ENCODE peak calls at places on chromosomes 5 and 9, in five cellular contexts. R is PC-3, M is H9, B is transverse colon, W is tibial artery. L is an unnamed sample. For H3K9me3, the result is how much of the 10 kb centered on the place peaks cover.

GRCh38 chr5:38911933-38912332 is 66.1 kb downstream of the OSMR start:
- DNase-seq in R (no peak), M (no peak), B (no peak), W (no peak), L (no peak)

GRCh38 chr5:36953043-36953442 is 76.5 kb downstream of the NIPBL start:
- DNase-seq in W (no peak), M (no peak), R (no peak), B (no peak), L (no peak)

GRCh38 chr9:17216011-17216410 is 81.2 kb downstream of the CNTLN start:
- DNase-seq in B (no peak), W (no peak), M (no peak), R (peak), L (no peak)

GRCh38 chr5:146111409-146111808 is 6.0 kb upstream of the PLAC8L1 start:
- DNase-seq in R (no peak), W (no peak), M (no peak), B (no peak), L (no peak)

GRCh38 chr5:65142511-65143011 is 339.2 kb downstream of the ADAMTS6 start:
- DNase-seq in B (no peak), M (peak), W (no peak), R (peak), L (no peak)

GRCh38 chr9:35816708-35817107 is 1.9 kb upstream of the HINT2 start:
- DNase-seq in M (peak), W (no peak), R (peak), B (no peak), L (no peak)

GRCh38 chr9:36899406-36899805 is 134.7 kb downstream of the PAX5 start:
- DNase-seq in M (peak), W (no peak), B (no peak), R (no peak), L (no peak)

GRCh38 chr5:42854795-42855194 is 43.1 kb upstream of the SELENOP start:
- DNase-seq in W (no peak), R (no peak), B (peak), M (no peak), L (no peak)

GRCh38 chr5:10064546-10065215 is 185.0 kb downstream of the ATPSCKMT start:
- DNase-seq in W (no peak), R (no peak), B (no peak), M (no peak), L (no peak)
- H3K9me3 ChIP-seq in W (under half), R (under half), B (under half), M (under half), L (under half)

DNA sequence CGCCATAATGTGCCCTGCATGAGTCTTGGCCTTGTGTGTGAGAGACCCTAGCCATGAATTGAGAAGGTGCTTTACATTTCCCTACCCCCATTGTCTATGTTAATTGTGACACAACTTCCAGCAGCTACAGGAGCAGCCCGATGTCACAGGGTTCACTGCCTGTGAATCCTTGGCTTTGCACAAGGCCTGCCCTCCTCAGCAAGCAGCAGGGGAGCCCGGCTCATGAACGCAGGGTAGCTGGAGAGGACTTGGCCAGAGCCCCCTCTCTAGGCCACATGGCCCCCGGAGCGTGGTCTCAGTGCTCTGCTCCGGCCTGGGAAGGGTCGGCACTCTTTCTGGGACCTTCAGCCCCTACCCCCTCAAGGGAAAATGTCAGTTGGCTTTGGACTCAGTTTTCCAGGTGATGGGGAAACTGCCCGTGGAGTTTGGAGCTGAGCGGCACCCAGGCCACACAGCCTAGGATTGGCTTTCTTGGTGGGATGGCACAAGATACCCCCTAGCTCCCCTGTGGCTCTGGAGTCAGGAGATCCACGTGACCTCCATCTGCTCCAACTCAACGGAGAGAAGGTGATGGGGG is 160.8 kb downstream of the DAB2IP start:
- DNase-seq in R (no peak), W (no peak), B (no peak), M (no peak), L (no peak)
- H3K27ac ChIP-seq in R (no peak), W (no peak), B (no peak), M (no peak), L (no peak)

DNA sequence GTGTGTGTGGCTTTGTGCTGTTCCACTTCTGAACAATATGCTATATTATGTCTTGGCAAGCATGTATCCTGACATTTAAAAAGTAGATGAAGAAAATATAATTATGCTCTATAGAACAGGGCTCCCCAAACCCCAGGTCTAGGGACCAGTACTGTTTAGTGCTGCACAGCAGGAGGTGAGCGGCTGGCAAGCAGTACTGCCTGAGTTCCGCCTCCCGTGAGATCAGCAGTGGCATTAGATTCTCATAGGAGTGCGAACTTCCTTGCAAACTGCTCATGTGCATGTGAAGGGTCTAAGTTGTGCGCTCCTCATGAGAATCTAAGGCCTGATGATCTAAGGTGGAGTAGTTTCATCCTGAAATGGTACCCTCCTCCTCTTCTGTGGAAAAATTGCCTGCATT is 979.1 kb upstream of the CTNND2 start:
- DNase-seq in M (no peak), W (no peak), B (no peak), R (no peak), L (no peak)
- H3K9me3 ChIP-seq in M (under half), W (under half), B (under half), R (under half), L (under half)

GRCh38 chr9:89994988-89995613 is 390.3 kb downstream of the GADD45G start:
- DNase-seq in W (no peak), R (no peak), B (no peak), M (no peak), L (no peak)
- H3K27ac ChIP-seq in W (no peak), R (no peak), B (peak), M (no peak), L (no peak)

GRCh38 chr5:159385529-159385928 is 55.2 kb upstream of the IL12B start:
- DNase-seq in R (no peak), B (no peak), W (no peak), M (no peak), L (no peak)
- H3K9me3 ChIP-seq in R (under half), B (under half), W (under half), M (under half), L (under half)

L was measured in vagina.